ENCODE peak calls at places on chromosomes 12 and 14, in four cellular contexts. L is NCI-H1092 treated with DMSO at 0.1 percent for 48 hours, C is sigmoid colon, Q is ecto neural progenitor cell. K is an unnamed sample.

GRCh38 chr12:22986997-22987396 is 362.0 kb downstream of the ETNK1 start:
- DNase-seq in L (no peak), C (no peak), Q (no peak), K (no peak)

GRCh38 chr12:113232787-113233585 is 11.7 kb downstream of the TPCN1 start:
- DNase-seq in L (peak; percentile 90), C (peak; percentile 73), Q (no peak), K (no peak)

GRCh38 chr14:91405241-91405721 is 12.3 kb downstream of the CCDC88C start:
- DNase-seq in L (no peak), C (no peak), Q (no peak), K (no peak)

GRCh38 chr14:36212577-36212976 is 36.1 kb upstream of the PTCSC3 start:
- DNase-seq in L (no peak), C (no peak), Q (no peak), K (no peak)

GRCh38 chr14:66074546-66074945 is 411.6 kb upstream of the CCDC196 start:
- DNase-seq in L (peak; percentile 40), C (no peak), Q (no peak), K (no peak)

GRCh38 chr14:79861111-79861510 is 350.2 kb downstream of the DIO2 start:
- DNase-seq in L (no peak), C (no peak), Q (no peak), K (no peak)

GRCh38 chr12:30564394-30564793 is 131.3 kb downstream of the IPO8 start:
- DNase-seq in L (no peak), C (no peak), Q (no peak), K (no peak)

GRCh38 chr12:32201996-32202395 is 95.3 kb downstream of the BICD1 start:
- DNase-seq in L (peak; percentile 47), C (no peak), Q (no peak), K (no peak)

GRCh38 chr12:45543887-45544286 is 185.6 kb upstream of the ARID2 start:
- DNase-seq in L (peak; percentile 91), C (no peak), Q (no peak), K (peak; percentile 80)

K was measured in HCT116.